ENCODE peak calls at places on chromosomes 13 and 19, in ten cellular contexts. Q is NCI-H187; U is activated CD4-positive, alpha-beta T cell treated with anti-CD3 and anti-CD28 coated beads, Interleukin-2, amount 50 U/mL, for 1 hour; H is GM12891; D is neuronal stem cell; L is upper lobe of left lung; W is naive B cell; C is Kasumi-1; P is tibial nerve; V is CD4-positive, CD25-positive, alpha-beta regulatory T cell. I is an unnamed sample.

GRCh38 chr19:19342086-19343015 is 21.7 kb downstream of the MAU2 start:
- DNase-seq in U (no peak), C (no peak), D (peak), P (no peak), L (peak), Q (peak), H (no peak), W (no peak), V (no peak), I (peak)

GRCh38 chr19:45777395-45777961 is 4.8 kb downstream of the DMPK start:
- DNase-seq in Q (no peak), U (no peak), W (no peak), V (no peak), C (no peak), H (no peak), D (no peak), L (no peak), P (no peak), I (no peak)

GRCh38 chr19:41555752-41556151 is 20.2 kb upstream of the CEACAM21 start:
- DNase-seq in W (no peak), U (no peak), P (no peak), Q (no peak), L (no peak), C (no peak), D (no peak), V (no peak), H (no peak), I (no peak)

GRCh38 chr13:77026255-77026782 is 640 bp downstream of the FBXL3 start:
- DNase-seq in H (peak), W (peak), U (peak), P (peak), V (peak), L (peak), C (peak), D (peak), Q (peak), I (peak)

GRCh38 chr19:13429563-13429962 is 76.7 kb downstream of the CACNA1A start:
- DNase-seq in P (no peak), W (no peak), C (no peak), L (no peak), Q (no peak), V (no peak), D (no peak), H (no peak), U (no peak), I (no peak)

GRCh38 chr13:95552208-95552538 is 347 bp upstream of the CLDN10 start:
- DNase-seq in Q (no peak), H (no peak), D (no peak), V (no peak), P (no peak), W (no peak), L (no peak), C (no peak), U (no peak), I (no peak)

GRCh38 chr13:31982540-31982939 is 49.0 kb upstream of the FRY start:
- DNase-seq in C (peak), Q (no peak), H (no peak), V (no peak), D (no peak), P (peak), W (no peak), U (no peak), L (peak), I (no peak)

GRCh38 chr19:7873304-7874079 is 698 bp downstream of the PRR36 start:
- DNase-seq in Q (no peak), L (no peak), U (no peak), H (no peak), D (no peak), V (no peak), C (no peak), P (no peak), W (no peak), I (peak)

GRCh38 chr19:28554321-28555091 is 658.4 kb downstream of the UQCRFS1 start:
- DNase-seq in Q (no peak), U (no peak), C (no peak), D (no peak), P (no peak), W (no peak), H (no peak), V (no peak), L (no peak), I (no peak)

GRCh38 chr19:11995174-11995573 is 30.3 kb downstream of the ZNF763 start:
- DNase-seq in V (no peak), C (no peak), W (no peak), P (no peak), L (no peak), Q (no peak), H (no peak), D (no peak), U (no peak), I (no peak)

GRCh38 chr19:47390533-47391488 is 28.5 kb downstream of the MEIS3 start:
- DNase-seq in U (no peak), P (no peak), C (no peak), H (no peak), Q (no peak), V (no peak), W (no peak), D (no peak), L (no peak), I (no peak)

GRCh38 chr13:105083986-105084385 is 1451.5 kb downstream of the EFNB2 start:
- DNase-seq in C (no peak), U (no peak), W (no peak), V (no peak), L (no peak), D (no peak), H (no peak), Q (no peak), P (no peak), I (no peak)

GRCh38 chr13:27261376-27261775 is 9.3 kb upstream of the RASL11A start:
- DNase-seq in V (no peak), P (no peak), C (no peak), W (no peak), Q (no peak), L (no peak), U (no peak), H (no peak), D (no peak), I (no peak)

GRCh38 chr13:60617863-60618733 is 221.1 kb downstream of the TDRD3 start:
- DNase-seq in V (no peak), D (no peak), W (no peak), L (no peak), Q (no peak), P (no peak), C (peak), U (no peak), H (no peak), I (no peak)

GRCh38 chr13:112933649-112934048 is 35.4 kb upstream of the MCF2L start:
- DNase-seq in C (no peak), V (no peak), U (no peak), P (no peak), H (no peak), D (no peak), Q (no peak), W (no peak), L (no peak), I (no peak)

GRCh38 chr13:104408733-104409132 is 1342.5 kb upstream of the SLC10A2 start:
- DNase-seq in P (no peak), D (no peak), C (no peak), U (no peak), V (no peak), H (no peak), W (no peak), L (no peak), Q (no peak), I (no peak)

GRCh38 chr13:112781881-112782361 is 92.1 kb downstream of the ATP11A start:
- DNase-seq in U (no peak), V (no peak), P (no peak), L (peak), D (no peak), H (no peak), W (no peak), Q (no peak), C (no peak), I (no peak)

GRCh38 chr19:37999309-38000213 is 92.6 kb downstream of the SIPA1L3 start:
- DNase-seq in D (no peak), V (no peak), P (peak), L (peak), C (no peak), U (no peak), H (no peak), Q (no peak), W (no peak), I (peak)

GRCh38 chr13:33634526-33635111 is 183.3 kb upstream of the RFC3 start:
- DNase-seq in W (no peak), V (no peak), H (no peak), Q (no peak), L (no peak), C (no peak), D (no peak), U (no peak), P (no peak), I (no peak)

GRCh38 chr19:4140237-4140711 is 13.2 kb upstream of the CREB3L3 start:
- DNase-seq in W (no peak), V (no peak), P (no peak), C (peak), L (peak), U (no peak), H (peak), D (peak), Q (no peak), I (peak)

GRCh38 chr13:90717451-90717936 is 630.0 kb upstream of the MIR17HG start:
- DNase-seq in H (no peak), Q (no peak), C (no peak), L (no peak), P (no peak), V (no peak), W (no peak), U (no peak), D (peak), I (no peak)

GRCh38 chr19:15441317-15441716 is 8.4 kb downstream of the WIZ start:
- DNase-seq in L (no peak), P (no peak), Q (no peak), U (no peak), C (no peak), D (no peak), W (no peak), V (no peak), H (no peak), I (no peak)

GRCh38 chr13:76286178-76286577 is 600.0 kb downstream of the KCTD12 start:
- DNase-seq in C (no peak), L (no peak), V (no peak), W (no peak), Q (no peak), H (no peak), U (no peak), P (no peak), D (no peak), I (no peak)

GRCh38 chr13:76944457-76944856 is 3.9 kb upstream of the ACOD1 start:
- DNase-seq in W (no peak), P (no peak), L (no peak), Q (no peak), D (no peak), C (peak), U (no peak), V (no peak), H (no peak), I (no peak)

GRCh38 chr13:80082396-80083096 is 258.4 kb downstream of the SPRY2 start:
- DNase-seq in L (no peak), V (no peak), W (no peak), H (no peak), Q (no peak), D (no peak), C (no peak), U (no peak), P (no peak), I (no peak)

GRCh38 chr19:12913011-12913561 is 6.0 kb downstream of the SYCE2 start:
- DNase-seq in D (no peak), Q (peak), W (no peak), H (no peak), U (no peak), P (peak), C (peak), L (peak), V (no peak), I (peak)

GRCh38 chr13:108272333-108272732 is 2.8 kb downstream of the TNFSF13B start:
- DNase-seq in U (no peak), C (peak), Q (no peak), W (no peak), P (no peak), L (no peak), H (no peak), V (no peak), D (no peak), I (no peak)

GRCh38 chr13:76925115-76925514 is 23.2 kb upstream of the ACOD1 start:
- DNase-seq in Q (no peak), V (no peak), U (no peak), C (no peak), L (no peak), H (no peak), D (no peak), W (no peak), P (no peak), I (no peak)

GRCh38 chr13:71169125-71169524 is 697.9 kb downstream of the DACH1 start:
- DNase-seq in H (no peak), D (no peak), U (no peak), W (no peak), L (no peak), Q (no peak), C (no peak), P (no peak), V (no peak), I (no peak)

GRCh38 chr13:63472736-63473135 is 2057.1 kb upstream of the PCDH20 start:
- DNase-seq in U (no peak), V (no peak), Q (no peak), P (no peak), D (no peak), L (no peak), C (no peak), H (no peak), W (no peak), I (no peak)

GRCh38 chr19:588093-588742 is 1.5 kb upstream of the HCN2 start:
- DNase-seq in C (peak), Q (peak), D (peak), P (no peak), U (peak), W (peak), L (peak), V (peak), H (peak), I (peak)

GRCh38 chr19:8609210-8610040 is 1.1 kb downstream of the ADAMTS10 start:
- DNase-seq in H (no peak), P (peak), W (no peak), L (peak), C (no peak), Q (no peak), U (peak), V (no peak), D (peak), I (peak)

GRCh38 chr19:35031072-35031881 is 1.0 kb downstream of the SCN1B start:
- DNase-seq in C (no peak), W (no peak), Q (no peak), D (no peak), U (no peak), L (no peak), V (no peak), P (no peak), H (no peak), I (peak)